ENCODE peak calls at places on chromosome 14, in six cellular contexts. C is HFFc6; Z is amniotic stem cell; Y is HT1080; O is HTR-8/SVneo; T is stimulated activated naive B cell treated with anti-CD40 and anti-IgM and Interleukin-4, amounts not matched to agents 10 μg/mL and 1 μg/mL and 100 μg/mL, for 72 hours. I is an unnamed sample.
A peak's percentile ranks its signal among the peaks of the same experiment; 100 is the strongest.

GRCh38 chr14:90426663-90427062 is 29.8 kb downstream of the CALM1 start:
- DNase-seq in C (no peak), Z (no peak), Y (no peak), O (no peak), T (no peak), I (no peak)

GRCh38 chr14:38208825-38209562 is 1.3 kb downstream of the SSTR1 start:
- DNase-seq in C (peak; percentile 92), Z (no peak), Y (no peak), O (peak; percentile 28), T (no peak), I (no peak)

GRCh38 chr14:33899723-33900341 is 51.0 kb downstream of the EGLN3 start:
- DNase-seq in C (no peak), Z (no peak), Y (no peak), O (no peak), T (no peak), I (no peak)

GRCh38 chr14:99185436-99186068 is 86.4 kb downstream of the BCL11B start:
- DNase-seq in C (no peak), Z (no peak), Y (no peak), O (no peak), T (no peak), I (no peak)

GRCh38 chr14:22319526-22320352 is 269.3 kb downstream of the DAD1 start:
- DNase-seq in C (peak; percentile 60), Z (peak; percentile 30), Y (peak; percentile 48), O (no peak), T (peak; percentile 30), I (peak; percentile 50)

GRCh38 chr14:81122326-81122725 is 98.4 kb downstream of the GTF2A1 start:
- DNase-seq in C (no peak), Z (no peak), Y (no peak), O (no peak), T (no peak), I (no peak)

GRCh38 chr14:65915125-65915524 is 502.6 kb downstream of the FUT8 start:
- DNase-seq in C (no peak), Z (no peak), Y (peak; percentile 41), O (no peak), T (no peak), I (peak; percentile 19)

GRCh38 chr14:29734732-29735131 is 192.9 kb downstream of the PRKD1 start:
- DNase-seq in C (no peak), Z (no peak), Y (no peak), O (no peak), T (no peak), I (no peak)

GRCh38 chr14:30387856-30388255 is 171.1 kb upstream of the G2E3 start:
- DNase-seq in C (no peak), Z (no peak), Y (no peak), O (no peak), T (no peak), I (no peak)